ENCODE peak calls at places on chromosomes 12 and 14, in four cellular contexts. X is thoracic aorta, D is cardiac muscle cell, Z is body of pancreas. U is an unnamed sample.

GRCh38 chr14:104301731-104302460 is 163.5 kb downstream of the KIF26A start:
- DNase-seq in X (no peak), Z (no peak), D (no peak), U (no peak)

GRCh38 chr12:15855646-15856045 is 26.5 kb upstream of the STRAP start:
- DNase-seq in Z (no peak), D (no peak), X (no peak), U (no peak)

GRCh38 chr14:101066826-101067508 is 163.4 kb upstream of the RTL1 start:
- DNase-seq in Z (peak; percentile 6), X (no peak), D (no peak), U (no peak)

GRCh38 chr14:71590131-71590530 is 342.1 kb upstream of the RGS6 start:
- DNase-seq in D (no peak), X (no peak), Z (no peak), U (no peak)

GRCh38 chr14:75274899-75275569 is 3.6 kb upstream of the FOS start:
- DNase-seq in D (no peak), Z (no peak), X (no peak), U (no peak)

GRCh38 chr12:81819991-81820633 is 61.0 kb upstream of the PPFIA2 start:
- DNase-seq in D (no peak), Z (no peak), X (no peak), U (no peak)

GRCh38 chr12:81778719-81779118 is 19.6 kb upstream of the PPFIA2 start:
- DNase-seq in X (no peak), Z (no peak), D (no peak), U (no peak)

GRCh38 chr12:61490732-61491498 is 769.3 kb upstream of the USP15 start:
- DNase-seq in D (no peak), X (no peak), Z (no peak), U (no peak)

GRCh38 chr14:25237845-25238244 is 187.9 kb upstream of the STXBP6 start:
- DNase-seq in D (peak; percentile 40), X (no peak), Z (no peak), U (no peak)

DNA sequence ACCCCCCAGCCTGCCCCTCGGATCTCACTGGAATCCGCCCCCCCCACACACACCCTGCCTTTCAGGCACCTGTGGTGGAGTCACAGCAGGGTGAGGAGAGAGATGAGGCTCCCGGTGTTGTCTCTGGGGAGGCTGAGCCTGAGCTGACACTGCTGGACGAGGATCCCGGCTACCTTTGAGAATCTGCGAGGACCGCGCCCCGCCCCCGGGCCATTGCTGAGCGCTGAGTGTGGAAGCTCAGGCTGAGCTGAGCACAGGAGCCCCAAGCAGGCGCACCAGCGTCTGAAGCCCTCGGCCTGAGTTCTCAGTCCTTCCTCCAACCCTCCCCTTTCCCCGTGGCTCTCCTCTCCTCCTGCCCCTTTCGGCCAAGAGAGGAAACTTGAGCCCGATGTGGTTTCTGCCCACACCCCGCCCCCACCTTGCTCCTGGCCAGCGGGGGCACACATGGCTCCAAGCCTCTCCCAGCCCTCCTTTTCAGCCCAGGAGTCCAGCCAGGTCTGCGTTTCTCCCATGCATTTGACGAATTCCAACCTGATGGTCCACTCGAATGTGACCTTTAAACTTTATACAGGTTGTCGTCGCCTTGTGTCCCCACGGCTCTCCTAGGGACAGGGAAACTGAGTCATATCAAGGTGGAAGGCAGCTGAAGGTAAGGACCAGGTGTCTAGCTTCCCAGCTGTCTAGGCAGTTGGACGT is at the start of gene NFE2:
- DNase-seq in Z (peak; percentile 59), D (peak; percentile 85), X (no peak), U (no peak)
- H3K4me3 ChIP-seq in Z (peak within 1 kb of the TSS; percentile 8), D (peak within 1 kb of the TSS; percentile 10), X (peak within 1 kb of the TSS; percentile 62), U (peak within 1 kb of the TSS; percentile 25)

DNA sequence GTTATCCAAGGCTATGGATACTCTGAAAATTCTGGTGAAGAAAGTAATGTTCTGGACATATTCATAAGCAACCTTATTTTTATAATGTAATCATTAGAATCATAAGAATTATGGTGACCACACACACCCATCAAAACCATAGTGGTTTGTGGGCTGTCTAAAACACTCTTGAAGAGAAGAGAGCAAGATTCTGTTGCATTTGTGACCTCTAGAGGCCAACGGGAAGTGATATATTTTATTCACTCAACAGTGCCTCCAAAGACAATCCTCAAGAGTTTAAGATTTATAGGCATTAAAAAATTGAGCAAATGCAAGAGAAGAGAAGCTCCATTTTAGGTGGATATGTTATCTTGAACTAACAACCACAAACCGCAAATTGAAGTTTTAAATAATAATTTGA is 68.5 kb upstream of the LGR5 start:
- DNase-seq in X (no peak), D (no peak), Z (no peak), U (no peak)
- TF ChIP-seq CTCF in X (no peak), D (peak; percentile 23), Z (no peak), U (no peak)

GRCh38 chr12:56723889-56724659 is 1.0 kb downstream of the NACA start:
- DNase-seq in X (peak; percentile 35), Z (peak; percentile 48), D (peak; percentile 24), U (peak; percentile 31)

GRCh38 chr12:56725723-56726102 is 614 bp upstream of the NACA start:
- DNase-seq in Z (no peak), D (no peak), X (no peak), U (no peak)

GRCh38 chr12:56724660-56724988 is 475 bp downstream of the NACA start:
- DNase-seq in X (no peak), Z (peak; percentile 22), D (peak; percentile 30), U (no peak)

GRCh38 chr12:56723352-56723751 is 1.7 kb downstream of the NACA start:
- DNase-seq in Z (no peak), X (no peak), D (no peak), U (no peak)

DNA sequence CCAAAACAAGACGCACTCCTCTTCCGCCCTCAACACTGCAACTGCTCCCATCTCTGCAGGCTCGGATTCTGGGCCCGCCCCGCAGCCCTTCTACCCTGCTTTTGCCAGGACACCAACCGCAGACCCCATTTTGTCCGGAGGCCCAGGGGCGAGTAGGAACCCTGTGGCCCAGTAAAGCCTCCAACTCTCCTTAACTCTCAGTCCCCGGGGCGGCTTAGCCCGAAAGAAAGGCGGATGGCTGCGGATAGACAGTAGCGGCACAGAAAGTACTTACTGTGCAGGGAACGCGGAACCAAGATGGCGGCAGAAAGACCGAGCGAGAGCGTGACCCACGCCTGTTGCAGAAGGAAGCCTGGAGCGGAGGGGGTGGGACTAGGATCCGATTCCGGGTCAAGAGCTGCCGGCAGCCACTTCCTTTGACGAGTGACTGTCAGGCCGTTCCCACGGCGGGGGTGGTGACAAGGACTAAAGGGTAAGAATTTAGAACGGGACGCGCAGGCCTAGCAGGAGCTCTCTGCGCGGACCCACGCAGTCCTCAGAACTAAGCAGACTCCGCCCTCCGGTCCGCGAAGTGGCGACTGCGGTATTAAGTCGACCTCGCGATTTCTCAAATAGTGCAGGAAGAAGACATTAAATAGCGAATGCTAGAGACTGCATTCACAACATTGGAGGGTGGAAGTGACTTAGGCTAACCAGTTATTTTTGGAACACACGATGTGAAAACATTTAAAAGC is at the start of gene NACA:
- DNase-seq in D (peak; percentile 99), X (peak; percentile 98), Z (peak; percentile 97), U (peak; percentile 95)
- H3K36me3 ChIP-seq in D (peaks cover 10% of the 10 kb centered on the region), X (no peaks in the 10 kb centered on the region), Z (no peaks in the 10 kb centered on the region), U (peaks cover 5% of the 10 kb centered on the region)

GRCh38 chr14:39762576-39763401 is 330.6 kb upstream of the FBXO33 start:
- DNase-seq in X (no peak), Z (no peak), D (no peak), U (no peak)
- H3K4me3 ChIP-seq in X (no peak overlapping the region), Z (no peak overlapping the region), D (no peak overlapping the region), U (no peak overlapping the region)

GRCh38 chr12:118359541-118359915 is 13.2 kb downstream of the TAOK3 start:
- DNase-seq in D (no peak), X (no peak), Z (no peak), U (no peak)
- TF ChIP-seq CTCF in D (no peak), X (no peak), Z (no peak), U (no peak)

GRCh38 chr14:21406213-21406612 is 22.4 kb upstream of the SUPT16H start:
- DNase-seq in X (no peak), D (no peak), Z (no peak), U (no peak)

GRCh38 chr14:21399311-21399870 is 15.6 kb upstream of the SUPT16H start:
- DNase-seq in Z (no peak), D (no peak), X (no peak), U (no peak)

GRCh38 chr14:21408152-21408551 is 24.3 kb upstream of the SUPT16H start:
- DNase-seq in Z (no peak), X (no peak), D (no peak), U (no peak)

DNA sequence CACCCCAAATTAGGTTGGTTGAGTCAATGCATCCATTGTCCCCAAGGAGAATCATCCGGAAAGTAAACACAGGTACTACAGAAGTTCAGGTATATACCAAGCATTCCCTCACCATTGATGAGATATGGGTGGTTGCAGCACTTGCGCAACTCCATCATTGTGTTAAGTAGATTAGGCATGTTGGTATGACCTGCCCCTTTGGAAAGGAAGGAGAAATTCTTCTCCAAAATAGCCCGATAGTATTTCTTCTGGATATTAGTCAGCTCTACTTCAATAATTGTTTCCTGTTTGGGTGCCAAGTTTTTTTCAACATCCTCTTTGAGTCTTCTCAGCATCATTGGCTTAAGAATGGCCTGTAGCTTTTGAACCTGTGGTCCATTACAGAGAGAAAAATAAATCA is 21.3 kb upstream of the SUPT16H start:
- DNase-seq in D (no peak), Z (no peak), X (no peak), U (no peak)
- H3K36me3 ChIP-seq in D (peaks cover 97% of the 10 kb centered on the region), Z (peaks cover 12% of the 10 kb centered on the region), X (peaks cover 84% of the 10 kb centered on the region), U (peaks cover 23% of the 10 kb centered on the region)

DNA sequence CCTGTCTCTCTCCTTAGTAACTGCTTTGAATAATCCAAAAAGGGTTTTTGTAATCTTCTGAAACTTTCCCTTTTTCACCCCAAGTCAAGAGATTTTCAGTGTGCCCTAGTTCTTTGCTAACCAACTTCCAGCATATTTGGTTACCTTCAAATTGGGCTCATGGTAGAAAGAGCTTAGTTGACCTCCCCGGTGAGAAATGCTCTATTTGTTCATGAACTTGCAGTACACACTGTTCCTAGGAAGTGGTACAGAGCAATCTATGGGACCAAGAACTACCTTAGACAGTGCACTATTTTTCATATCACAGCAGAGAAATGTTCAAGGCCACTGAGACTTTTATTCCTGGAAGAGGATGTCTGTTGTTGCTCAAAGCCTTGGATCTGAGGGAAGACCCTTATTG is 1.7 kb downstream of the USP5 start:
- DNase-seq in D (no peak), Z (no peak), X (no peak), U (no peak)
- H3K4me3 ChIP-seq in D (no peak overlapping the region), Z (no peak overlapping the region), X (no peak overlapping the region), U (no peak overlapping the region)

U was measured in BJ.